ENCODE peak calls at places on chromosome 5, in five cellular contexts. Q is RWPE2; A is stimulated activated CD4-positive, alpha-beta T cell treated with anti-CD3 and anti-CD28 coated beads, Interleukin-2, amount 100 ng/mL, for 48 hours; W is posterior cingulate gyrus; E is iPS-NIHi11. M is an unnamed sample.

GRCh38 chr5:172533399-172534228 is 79.3 kb upstream of the SH3PXD2B start:
- DNase-seq in Q (no peak), A (no peak), W (no peak), E (no peak), M (no peak)

GRCh38 chr5:157990583-157991181 is 131.7 kb upstream of the CLINT1 start:
- DNase-seq in Q (no peak), A (no peak), W (no peak), E (no peak), M (no peak)

GRCh38 chr5:110435207-110435606 is 291.3 kb downstream of the TMEM232 start:
- DNase-seq in Q (no peak), A (no peak), W (no peak), E (no peak), M (no peak)

GRCh38 chr5:150710165-150710564 is 9.3 kb upstream of the RBM22 start:
- DNase-seq in Q (no peak), A (no peak), W (no peak), E (peak), M (no peak)

GRCh38 chr5:78506296-78507049 is 142.1 kb downstream of the LHFPL2 start:
- DNase-seq in Q (no peak), A (no peak), W (peak), E (no peak), M (no peak)

GRCh38 chr5:69414885-69415583 is at the start of gene MARVELD2:
- DNase-seq in Q (peak), A (peak), W (peak), E (peak), M (no peak)

GRCh38 chr5:139414601-139415121 is 10.8 kb upstream of the SPATA24 start:
- DNase-seq in Q (no peak), A (no peak), W (peak), E (no peak), M (no peak)

GRCh38 chr5:176796970-176797369 is 13.4 kb upstream of the UNC5A start:
- DNase-seq in Q (no peak), A (no peak), W (no peak), E (no peak), M (no peak)

GRCh38 chr5:152811985-152812384 is 406.9 kb upstream of the NMUR2 start:
- DNase-seq in Q (no peak), A (no peak), W (no peak), E (no peak), M (no peak)

M was measured in KG1.